ENCODE peak calls at places on chromosomes 11 and 22, in six cellular contexts. One of them, this sample, is unnamed.

GRCh38 chr11:14373941-14374646 is 15.1 kb upstream of the RRAS2 start:
- DNase-seq in SHP77: no peak
- DNase-seq in heart right ventricle: no peak
- DNase-seq in NCI-H1694: no peak
- DNase-seq in stimulated activated CD8-positive, alpha-beta memory T cell treated with anti-CD3 and anti-CD28 coated beads, Interleukin-4, amount 100 ng/mL, for 4 hours: no peak
- DNase-seq in naive thymus-derived CD4-positive, alpha-beta T cell: no peak
- DNase-seq in this sample: no peak

GRCh38 chr11:57903441-57904123 is 120.1 kb upstream of the OR9Q1 start:
- DNase-seq in SHP77: peak; percentile 2
- DNase-seq in heart right ventricle: peak; percentile 24
- DNase-seq in NCI-H1694: no peak
- DNase-seq in stimulated activated CD8-positive, alpha-beta memory T cell treated with anti-CD3 and anti-CD28 coated beads, Interleukin-4, amount 100 ng/mL, for 4 hours: no peak
- DNase-seq in naive thymus-derived CD4-positive, alpha-beta T cell: no peak
- DNase-seq in this sample: peak; percentile 44

GRCh38 chr11:45652781-45653180 is 12.6 kb downstream of the CHST1 start:
- DNase-seq in SHP77: no peak
- DNase-seq in heart right ventricle: no peak
- DNase-seq in NCI-H1694: no peak
- DNase-seq in stimulated activated CD8-positive, alpha-beta memory T cell treated with anti-CD3 and anti-CD28 coated beads, Interleukin-4, amount 100 ng/mL, for 4 hours: no peak
- DNase-seq in naive thymus-derived CD4-positive, alpha-beta T cell: no peak
- DNase-seq in this sample: no peak

GRCh38 chr11:66718320-66718971 is 10.6 kb downstream of the SPTBN2 start:
- DNase-seq in SHP77: no peak
- DNase-seq in heart right ventricle: no peak
- DNase-seq in NCI-H1694: no peak
- DNase-seq in stimulated activated CD8-positive, alpha-beta memory T cell treated with anti-CD3 and anti-CD28 coated beads, Interleukin-4, amount 100 ng/mL, for 4 hours: no peak
- DNase-seq in naive thymus-derived CD4-positive, alpha-beta T cell: no peak
- DNase-seq in this sample: peak; percentile 82

GRCh38 chr11:79413258-79413657 is 27.6 kb downstream of the TENM4 start:
- DNase-seq in SHP77: peak; percentile 25
- DNase-seq in heart right ventricle: peak; percentile 82
- DNase-seq in NCI-H1694: no peak
- DNase-seq in stimulated activated CD8-positive, alpha-beta memory T cell treated with anti-CD3 and anti-CD28 coated beads, Interleukin-4, amount 100 ng/mL, for 4 hours: no peak
- DNase-seq in naive thymus-derived CD4-positive, alpha-beta T cell: no peak
- DNase-seq in this sample: peak; percentile 35

GRCh38 chr11:46346886-46347636 is at the start of gene DGKZ:
- DNase-seq in SHP77: peak; percentile 84
- DNase-seq in heart right ventricle: peak; percentile 87
- DNase-seq in NCI-H1694: no peak
- DNase-seq in stimulated activated CD8-positive, alpha-beta memory T cell treated with anti-CD3 and anti-CD28 coated beads, Interleukin-4, amount 100 ng/mL, for 4 hours: peak; percentile 64
- DNase-seq in naive thymus-derived CD4-positive, alpha-beta T cell: peak; percentile 97
- DNase-seq in this sample: peak; percentile 95

GRCh38 chr22:17966403-17966717 is 58.0 kb downstream of the MICAL3 start:
- DNase-seq in SHP77: no peak
- DNase-seq in heart right ventricle: no peak
- DNase-seq in NCI-H1694: no peak
- DNase-seq in stimulated activated CD8-positive, alpha-beta memory T cell treated with anti-CD3 and anti-CD28 coated beads, Interleukin-4, amount 100 ng/mL, for 4 hours: no peak
- DNase-seq in naive thymus-derived CD4-positive, alpha-beta T cell: no peak
- DNase-seq in this sample: no peak

GRCh38 chr11:108253176-108253575 is 30.3 kb downstream of the ATM start:
- DNase-seq in SHP77: no peak
- DNase-seq in heart right ventricle: no peak
- DNase-seq in NCI-H1694: no peak
- DNase-seq in stimulated activated CD8-positive, alpha-beta memory T cell treated with anti-CD3 and anti-CD28 coated beads, Interleukin-4, amount 100 ng/mL, for 4 hours: no peak
- DNase-seq in naive thymus-derived CD4-positive, alpha-beta T cell: no peak
- DNase-seq in this sample: no peak

GRCh38 chr11:101043940-101044339 is 85.7 kb downstream of the PGR start:
- DNase-seq in SHP77: no peak
- DNase-seq in heart right ventricle: no peak
- DNase-seq in NCI-H1694: no peak
- DNase-seq in stimulated activated CD8-positive, alpha-beta memory T cell treated with anti-CD3 and anti-CD28 coated beads, Interleukin-4, amount 100 ng/mL, for 4 hours: no peak
- DNase-seq in naive thymus-derived CD4-positive, alpha-beta T cell: no peak
- DNase-seq in this sample: no peak

GRCh38 chr11:10828407-10828806 is 19.7 kb upstream of the EIF4G2 start:
- DNase-seq in SHP77: no peak
- DNase-seq in heart right ventricle: no peak
- DNase-seq in NCI-H1694: no peak
- DNase-seq in stimulated activated CD8-positive, alpha-beta memory T cell treated with anti-CD3 and anti-CD28 coated beads, Interleukin-4, amount 100 ng/mL, for 4 hours: no peak
- DNase-seq in naive thymus-derived CD4-positive, alpha-beta T cell: no peak
- DNase-seq in this sample: no peak

GRCh38 chr11:60978546-60979380 is 7.3 kb downstream of the CD6 start:
- DNase-seq in SHP77: peak; percentile 27
- DNase-seq in heart right ventricle: no peak
- DNase-seq in NCI-H1694: peak; percentile 70
- DNase-seq in stimulated activated CD8-positive, alpha-beta memory T cell treated with anti-CD3 and anti-CD28 coated beads, Interleukin-4, amount 100 ng/mL, for 4 hours: no peak
- DNase-seq in naive thymus-derived CD4-positive, alpha-beta T cell: no peak
- DNase-seq in this sample: no peak

GRCh38 chr22:46365166-46365624 is 29.7 kb downstream of the TRMU start:
- DNase-seq in SHP77: no peak
- DNase-seq in heart right ventricle: no peak
- DNase-seq in NCI-H1694: no peak
- DNase-seq in stimulated activated CD8-positive, alpha-beta memory T cell treated with anti-CD3 and anti-CD28 coated beads, Interleukin-4, amount 100 ng/mL, for 4 hours: no peak
- DNase-seq in naive thymus-derived CD4-positive, alpha-beta T cell: no peak
- DNase-seq in this sample: no peak

GRCh38 chr11:63870351-63871197 is 31.7 kb downstream of the MARK2 start:
- DNase-seq in SHP77: no peak
- DNase-seq in heart right ventricle: no peak
- DNase-seq in NCI-H1694: no peak
- DNase-seq in stimulated activated CD8-positive, alpha-beta memory T cell treated with anti-CD3 and anti-CD28 coated beads, Interleukin-4, amount 100 ng/mL, for 4 hours: no peak
- DNase-seq in naive thymus-derived CD4-positive, alpha-beta T cell: no peak
- DNase-seq in this sample: no peak

GRCh38 chr22:44668886-44669724 is 32.9 kb upstream of the PRR5 start:
- DNase-seq in SHP77: no peak
- DNase-seq in heart right ventricle: peak; percentile 32
- DNase-seq in NCI-H1694: no peak
- DNase-seq in stimulated activated CD8-positive, alpha-beta memory T cell treated with anti-CD3 and anti-CD28 coated beads, Interleukin-4, amount 100 ng/mL, for 4 hours: no peak
- DNase-seq in naive thymus-derived CD4-positive, alpha-beta T cell: no peak
- DNase-seq in this sample: no peak

GRCh38 chr22:26565181-26565580 is 24.8 kb downstream of the TPST2 start:
- DNase-seq in SHP77: no peak
- DNase-seq in heart right ventricle: no peak
- DNase-seq in NCI-H1694: no peak
- DNase-seq in stimulated activated CD8-positive, alpha-beta memory T cell treated with anti-CD3 and anti-CD28 coated beads, Interleukin-4, amount 100 ng/mL, for 4 hours: no peak
- DNase-seq in naive thymus-derived CD4-positive, alpha-beta T cell: no peak
- DNase-seq in this sample: peak; percentile 78

GRCh38 chr11:41392591-41392990 is 66.9 kb downstream of the LRRC4C start:
- DNase-seq in SHP77: no peak
- DNase-seq in heart right ventricle: no peak
- DNase-seq in NCI-H1694: no peak
- DNase-seq in stimulated activated CD8-positive, alpha-beta memory T cell treated with anti-CD3 and anti-CD28 coated beads, Interleukin-4, amount 100 ng/mL, for 4 hours: no peak
- DNase-seq in naive thymus-derived CD4-positive, alpha-beta T cell: no peak
- DNase-seq in this sample: no peak

GRCh38 chr11:61791737-61792309 is 576 bp downstream of the TMEM258 start:
- DNase-seq in SHP77: peak; percentile 75
- DNase-seq in heart right ventricle: peak; percentile 38
- DNase-seq in NCI-H1694: no peak
- DNase-seq in stimulated activated CD8-positive, alpha-beta memory T cell treated with anti-CD3 and anti-CD28 coated beads, Interleukin-4, amount 100 ng/mL, for 4 hours: no peak
- DNase-seq in naive thymus-derived CD4-positive, alpha-beta T cell: no peak
- DNase-seq in this sample: peak; percentile 62

GRCh38 chr11:2074266-2074825 is 64.8 kb downstream of the IGF2 start:
- DNase-seq in SHP77: no peak
- DNase-seq in heart right ventricle: no peak
- DNase-seq in NCI-H1694: no peak
- DNase-seq in stimulated activated CD8-positive, alpha-beta memory T cell treated with anti-CD3 and anti-CD28 coated beads, Interleukin-4, amount 100 ng/mL, for 4 hours: no peak
- DNase-seq in naive thymus-derived CD4-positive, alpha-beta T cell: no peak
- DNase-seq in this sample: no peak

GRCh38 chr22:22450343-22450839 is 58.2 kb downstream of the ZNF280B start:
- DNase-seq in SHP77: no peak
- DNase-seq in heart right ventricle: no peak
- DNase-seq in NCI-H1694: no peak
- DNase-seq in stimulated activated CD8-positive, alpha-beta memory T cell treated with anti-CD3 and anti-CD28 coated beads, Interleukin-4, amount 100 ng/mL, for 4 hours: no peak
- DNase-seq in naive thymus-derived CD4-positive, alpha-beta T cell: no peak
- DNase-seq in this sample: no peak

GRCh38 chr11:30926130-30926529 is 340.0 kb upstream of the MPPED2 start:
- DNase-seq in SHP77: no peak
- DNase-seq in heart right ventricle: no peak
- DNase-seq in NCI-H1694: no peak
- DNase-seq in stimulated activated CD8-positive, alpha-beta memory T cell treated with anti-CD3 and anti-CD28 coated beads, Interleukin-4, amount 100 ng/mL, for 4 hours: no peak
- DNase-seq in naive thymus-derived CD4-positive, alpha-beta T cell: no peak
- DNase-seq in this sample: no peak

This sample was measured in pancreas.